ENCODE peak calls at places on chromosomes 6 and 20, in ten cellular contexts. V is GM12878, G is heart left ventricle, O is Peyer's patch, J is body of pancreas, E is ovary, P is uterus, C is gastrocnemius medialis, K is NB4, W is esophagus squamous epithelium. D is an unnamed sample.

GRCh38 chr20:31551581-31552081 is 37.4 kb downstream of the HM13 start:
- DNase-seq in E (no peak), P (no peak), C (no peak), O (no peak), G (no peak), W (no peak), V (no peak), J (no peak), K (no peak), D (no peak)

GRCh38 chr6:135250234-135250633 is 69.1 kb downstream of the MYB start:
- DNase-seq in K (peak), J (no peak), V (no peak), W (no peak), O (no peak), P (no peak), E (no peak), C (no peak), G (no peak), D (no peak)

GRCh38 chr6:1536526-1537429 is 72.9 kb upstream of the FOXC1 start:
- DNase-seq in C (no peak), P (no peak), W (no peak), G (no peak), O (peak), J (no peak), E (no peak), K (no peak), V (no peak), D (no peak)

GRCh38 chr6:3977875-3978711 is 100.8 kb downstream of the FAM217A start:
- DNase-seq in V (peak), P (peak), E (peak), W (no peak), O (peak), J (peak), G (peak), K (peak), C (no peak), D (no peak)

GRCh38 chr20:37346232-37346525 is 239 bp downstream of the SRC start:
- DNase-seq in W (no peak), V (no peak), J (no peak), E (no peak), C (no peak), O (no peak), P (no peak), G (no peak), K (no peak), D (no peak)

GRCh38 chr20:25510721-25511120 is 74.6 kb downstream of the NINL start:
- DNase-seq in W (no peak), K (no peak), G (no peak), J (no peak), O (no peak), P (no peak), C (no peak), V (no peak), E (no peak), D (no peak)

GRCh38 chr6:81864124-81864523 is 111.6 kb upstream of the TENT5A start:
- DNase-seq in K (no peak), W (no peak), O (no peak), G (no peak), J (no peak), P (no peak), E (no peak), C (no peak), V (no peak), D (no peak)

GRCh38 chr6:110878751-110879539 is 4.4 kb downstream of the AMD1 start:
- DNase-seq in J (no peak), C (no peak), W (no peak), G (no peak), O (peak), V (no peak), E (peak), P (no peak), K (peak), D (no peak)

GRCh38 chr6:140537834-140538680 is 1163.6 kb upstream of the CITED2 start:
- DNase-seq in K (no peak), P (peak), C (no peak), E (no peak), J (peak), G (peak), W (no peak), V (no peak), O (no peak), D (peak)

GRCh38 chr20:18364768-18365167 is 76.4 kb downstream of the ZNF133 start:
- DNase-seq in C (no peak), G (no peak), O (no peak), K (no peak), V (no peak), W (no peak), E (no peak), P (no peak), J (no peak), D (no peak)

GRCh38 chr20:17963114-17963897 is 5.3 kb downstream of the SNX5 start:
- DNase-seq in G (no peak), W (no peak), J (no peak), C (no peak), K (no peak), P (no peak), V (no peak), E (no peak), O (peak), D (no peak)

GRCh38 chr6:169501777-169502313 is 200.0 kb downstream of the WDR27 start:
- DNase-seq in C (no peak), G (no peak), O (no peak), E (no peak), W (no peak), V (no peak), K (no peak), P (no peak), J (no peak), D (no peak)

GRCh38 chr6:89978749-89979145 is 84.5 kb downstream of the GJA10 start:
- DNase-seq in O (no peak), C (no peak), G (no peak), E (no peak), J (no peak), P (no peak), W (no peak), V (no peak), K (no peak), D (no peak)

GRCh38 chr6:33248643-33248931 is 23.1 kb downstream of the VPS52 start:
- DNase-seq in E (no peak), W (peak), G (no peak), J (no peak), P (no peak), O (no peak), V (no peak), C (no peak), K (peak), D (no peak)

GRCh38 chr6:33247977-33248642 is 23.6 kb downstream of the VPS52 start:
- DNase-seq in C (peak), K (peak), O (peak), V (peak), E (peak), W (peak), P (peak), J (peak), G (peak), D (no peak)

GRCh38 chr6:33249732-33250625 is 21.7 kb downstream of the VPS52 start:
- DNase-seq in G (peak), W (no peak), P (peak), K (peak), V (no peak), C (no peak), J (no peak), E (no peak), O (no peak), D (no peak)

GRCh38 chr6:33250731-33251130 is 20.9 kb downstream of the VPS52 start:
- DNase-seq in G (no peak), V (no peak), P (no peak), K (no peak), C (no peak), O (no peak), W (no peak), E (no peak), J (no peak), D (no peak)

DNA sequence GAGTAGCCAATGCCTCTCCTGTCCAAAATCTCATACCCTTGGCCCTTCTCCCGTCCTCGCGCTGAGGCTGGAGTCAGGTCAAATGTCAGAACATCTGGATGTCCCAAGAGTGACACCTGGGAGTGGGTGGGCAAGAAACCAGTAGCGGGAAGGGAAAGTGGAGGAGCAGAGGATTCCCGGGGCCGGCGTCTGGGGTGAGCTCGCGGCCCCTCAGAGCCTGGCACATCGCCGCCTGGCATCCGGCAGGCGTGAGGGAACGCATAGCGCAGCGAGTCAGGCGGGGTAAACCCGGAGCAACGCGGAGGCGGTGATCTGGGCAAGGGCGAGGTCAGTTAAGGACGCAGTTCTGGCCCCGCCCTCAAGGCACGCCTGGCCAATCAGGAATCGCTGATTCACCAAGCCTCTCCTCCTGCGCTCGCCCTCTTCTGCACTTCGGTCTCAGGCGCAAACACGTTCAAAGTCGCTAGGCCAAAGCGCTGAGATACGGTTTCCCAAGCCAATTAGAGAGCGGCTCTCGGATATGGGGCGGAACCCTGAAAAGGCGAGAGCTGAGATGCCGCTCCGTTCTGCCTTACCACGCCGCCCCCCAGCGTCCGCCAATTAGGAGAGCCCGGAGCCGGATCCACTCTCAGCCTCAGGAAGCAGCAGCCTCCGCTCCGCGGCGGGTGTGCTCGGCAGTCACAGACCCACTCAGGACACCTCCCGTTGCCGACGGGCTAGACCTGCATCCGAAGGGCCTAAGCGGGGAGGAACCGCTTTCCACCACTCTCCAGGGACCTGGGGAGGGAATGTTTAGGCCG is 22.5 kb downstream of the VPS52 start:
- DNase-seq in J (peak), G (peak), W (peak), V (peak), P (peak), O (peak), K (peak), C (peak), E (peak), D (peak)
- TF ChIP-seq POLR2A in J (peak), G (peak), W (no peak), V (peak), P (peak), O (peak), K (peak), C (peak), E (peak), D (peak)

GRCh38 chr6:36766649-36766945 is 69.0 kb downstream of the RAB44 start:
- DNase-seq in V (no peak), J (no peak), C (no peak), P (no peak), G (no peak), W (no peak), K (no peak), O (no peak), E (no peak), D (no peak)

GRCh38 chr6:36765190-36765941 is 67.7 kb downstream of the RAB44 start:
- DNase-seq in E (no peak), J (no peak), W (no peak), C (no peak), O (no peak), V (no peak), G (no peak), P (no peak), K (no peak), D (no peak)

GRCh38 chr6:36769161-36769675 is 70.0 kb downstream of the CPNE5 start:
- DNase-seq in P (no peak), V (no peak), O (no peak), K (peak), W (no peak), C (peak), J (no peak), E (no peak), G (no peak), D (peak)

GRCh38 chr6:36769676-36770499 is 69.4 kb downstream of the CPNE5 start:
- DNase-seq in W (no peak), K (peak), G (no peak), V (no peak), E (no peak), O (peak), P (no peak), C (no peak), J (no peak), D (peak)

DNA sequence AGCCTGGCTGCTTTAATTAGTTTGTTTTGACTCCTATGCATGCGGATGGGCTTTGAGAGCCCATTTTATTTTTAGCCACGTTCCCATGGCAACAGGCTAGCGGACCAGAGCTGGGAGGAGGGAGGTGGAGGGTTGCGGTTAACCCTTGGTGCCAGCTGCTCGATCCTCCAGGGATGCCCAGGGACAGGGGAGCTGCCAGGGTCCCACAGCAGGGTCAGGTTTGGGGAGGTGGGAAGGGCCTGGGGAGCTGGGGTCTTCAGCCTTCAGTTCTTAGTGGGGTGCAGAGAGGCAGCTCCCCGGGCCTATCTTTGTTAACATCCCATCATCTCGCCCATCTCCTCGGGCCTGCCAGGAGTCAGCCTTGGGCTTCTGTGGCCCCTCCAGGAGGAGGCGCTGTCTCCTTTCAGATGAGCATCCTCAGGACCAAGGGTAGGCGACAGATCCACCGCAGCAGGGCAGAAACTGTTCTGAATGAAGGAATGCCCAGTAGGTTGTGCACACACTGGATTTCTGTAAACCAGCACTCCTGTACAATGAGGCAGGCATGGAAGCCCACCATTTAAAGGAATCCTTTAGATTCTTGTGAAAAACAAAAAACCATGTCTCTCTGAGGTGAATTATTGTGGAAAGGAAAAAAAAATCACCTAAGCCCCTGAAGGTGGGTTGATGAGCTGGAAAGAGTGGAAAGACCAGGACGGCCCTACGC is 68.5 kb downstream of the RAB44 start:
- DNase-seq in P (peak), W (no peak), G (peak), O (peak), V (no peak), C (peak), K (peak), E (peak), J (peak), D (peak)
- TF ChIP-seq POLR2A in P (no peak), W (no peak), G (no peak), O (no peak), V (no peak), C (no peak), K (no peak), E (no peak), J (no peak), D (no peak)

DNA sequence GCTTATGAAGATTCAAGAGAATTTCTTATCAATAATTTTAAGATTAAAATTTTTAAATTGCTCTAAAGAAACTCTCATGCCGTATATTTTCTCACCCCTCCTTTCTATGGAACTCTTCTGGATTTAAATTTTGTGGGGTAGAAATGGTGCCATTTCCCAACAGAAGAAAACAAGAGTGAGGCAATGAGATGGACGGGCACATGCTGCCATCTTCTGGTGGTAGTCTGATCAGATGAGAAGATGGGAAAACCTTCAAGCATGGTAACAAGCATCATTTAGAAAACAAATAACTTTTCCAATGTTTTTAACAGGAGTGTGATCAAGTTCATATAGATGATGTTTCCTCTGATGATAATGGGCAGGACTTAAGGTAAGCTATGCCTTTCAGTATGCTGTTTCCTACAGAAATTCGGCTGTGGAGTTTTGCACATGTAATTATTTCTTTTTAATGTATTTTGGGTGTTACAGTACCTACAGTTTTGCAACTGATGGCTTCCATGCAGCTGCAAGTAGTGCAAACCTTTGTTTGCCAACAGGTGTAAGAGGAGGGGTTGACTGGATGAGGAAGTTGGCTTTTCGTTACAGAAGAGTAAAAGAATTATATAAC is 271.4 kb downstream of the EYA4 start:
- DNase-seq in G (no peak), O (peak), W (no peak), C (no peak), P (peak), V (no peak), K (peak), J (peak), E (peak), D (peak)
- TF ChIP-seq POLR2A in G (no peak), O (no peak), W (no peak), C (no peak), P (no peak), V (no peak), K (no peak), J (no peak), E (no peak), D (no peak)

DNA sequence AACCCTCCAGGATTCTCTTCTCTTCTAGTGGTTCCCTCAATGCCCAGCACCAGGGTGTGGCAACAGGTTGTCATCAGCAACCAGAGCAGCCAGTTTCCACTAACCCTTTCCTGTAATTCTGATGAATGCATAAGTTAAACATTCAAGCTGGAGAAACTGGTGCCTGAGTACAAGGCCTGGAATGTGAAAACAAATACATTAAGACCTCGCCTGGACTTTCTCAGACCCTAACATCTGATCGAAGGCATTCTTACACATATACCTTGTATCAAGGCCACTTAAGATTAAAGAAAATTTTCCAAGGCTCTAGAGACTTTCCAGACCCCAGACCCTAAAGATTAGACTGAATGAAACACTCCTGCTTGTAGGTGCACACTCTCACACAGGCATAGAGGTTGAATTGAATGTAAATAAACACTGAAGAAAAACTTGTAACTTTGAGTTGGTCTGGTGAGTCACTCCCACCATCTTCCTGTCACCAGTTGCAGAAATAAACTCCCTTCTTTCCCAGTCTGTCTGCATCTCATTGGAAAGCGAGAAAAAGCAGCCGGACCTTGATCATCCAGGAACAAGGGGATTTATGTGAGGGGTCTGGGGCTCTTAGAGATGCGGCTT is 9.0 kb downstream of the LRP11 start:
- DNase-seq in J (no peak), P (no peak), C (no peak), V (no peak), E (no peak), O (no peak), W (no peak), G (no peak), K (no peak), D (no peak)
- TF ChIP-seq POLR2A in J (no peak), P (no peak), C (no peak), V (no peak), E (no peak), O (no peak), W (no peak), G (no peak), K (no peak), D (no peak)

GRCh38 chr6:142944126-142945066 is 580 bp downstream of the HIVEP2 start:
- DNase-seq in K (peak), C (peak), J (peak), W (peak), O (peak), G (peak), E (peak), V (no peak), P (peak), D (peak)
- TF ChIP-seq POLR2A in K (peak), C (peak), J (peak), W (no peak), O (peak), G (peak), E (peak), V (peak), P (peak), D (no peak)

GRCh38 chr6:148502083-148502772 is 159.6 kb downstream of the SASH1 start:
- DNase-seq in G (no peak), P (no peak), W (no peak), K (no peak), O (no peak), C (peak), E (peak), J (no peak), V (no peak), D (no peak)
- TF ChIP-seq POLR2A in G (no peak), P (no peak), W (no peak), K (no peak), O (no peak), C (no peak), E (no peak), J (no peak), V (no peak), D (no peak)

DNA sequence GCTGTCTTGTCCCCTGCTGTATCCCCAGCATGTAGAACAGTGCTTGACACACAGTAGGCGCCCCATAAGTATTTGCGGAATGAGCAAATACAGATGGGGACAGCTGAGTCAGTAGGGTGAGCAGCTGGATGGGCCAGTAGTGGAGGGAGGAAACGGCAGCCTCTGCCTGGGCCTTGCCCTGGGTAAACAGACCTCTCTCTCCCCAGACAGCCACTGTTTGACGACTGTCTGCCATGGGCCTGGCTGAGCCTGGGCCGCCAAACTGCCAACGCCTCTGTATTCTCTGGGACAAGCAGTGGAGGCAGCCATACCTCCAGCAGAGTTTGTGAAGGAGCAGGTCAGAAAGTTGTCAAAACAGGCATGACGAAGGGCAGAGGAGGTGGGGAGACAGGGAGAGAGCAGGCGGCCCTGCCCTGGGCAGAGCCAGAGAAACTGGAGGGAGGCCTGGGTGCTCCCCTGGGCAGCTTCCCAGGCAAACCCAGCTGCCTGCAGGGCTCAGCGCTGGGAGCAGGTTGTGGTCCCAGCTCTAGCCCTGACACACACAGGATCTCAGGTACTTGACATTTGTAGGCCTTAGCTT is 15.2 kb downstream of the HNF4A start:
- DNase-seq in G (no peak), P (no peak), O (peak), E (no peak), K (no peak), J (peak), W (no peak), C (no peak), V (no peak), D (no peak)
- TF ChIP-seq POLR2A in G (no peak), P (no peak), O (no peak), E (no peak), K (no peak), J (no peak), W (no peak), C (no peak), V (no peak), D (no peak)

DNA sequence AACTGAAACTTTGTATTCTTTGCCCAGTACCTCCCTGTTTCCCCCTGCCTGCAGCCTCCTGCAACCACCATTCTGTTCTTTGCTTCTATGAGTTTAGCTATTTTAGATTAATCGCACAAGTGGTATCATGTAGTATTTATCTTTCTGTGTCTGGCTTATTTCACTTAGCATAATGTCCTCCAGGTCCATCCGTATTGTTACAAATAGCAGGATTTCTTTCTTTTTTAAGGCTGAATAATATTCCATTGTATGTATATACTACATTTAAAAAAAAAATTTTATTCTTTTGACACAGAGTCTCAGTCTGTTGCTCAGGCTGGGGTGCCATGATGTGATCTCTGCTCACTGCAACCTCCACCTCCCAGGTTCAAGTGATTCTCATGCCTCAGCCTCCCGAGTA is 4.5 kb downstream of the C6orf89 start:
- DNase-seq in J (no peak), V (no peak), P (no peak), C (no peak), O (no peak), K (no peak), G (no peak), E (no peak), W (no peak), D (no peak)
- TF ChIP-seq POLR2A in J (no peak), V (no peak), P (no peak), C (no peak), O (no peak), K (no peak), G (no peak), E (no peak), W (no peak), D (no peak)

D was measured in H54.